ENCODE peak calls at places on chromosomes 13 and 19, in five cellular contexts. V is transverse colon; R is CD8-positive, alpha-beta memory T cell; A is renal cortical epithelial cell; N is ELF-1. Z is an unnamed sample.

GRCh38 chr19:7611541-7612279 is 16.0 kb downstream of the CAMSAP3 start:
- DNase-seq in A (no peak), N (no peak), R (no peak), V (no peak), Z (no peak)

GRCh38 chr19:55638864-55639359 is 1.9 kb upstream of the ZNF580 start:
- DNase-seq in A (no peak), R (no peak), V (no peak), N (peak), Z (peak)

GRCh38 chr13:101258071-101258470 is 158.2 kb downstream of the NALCN start:
- DNase-seq in N (peak), V (no peak), A (peak), R (no peak), Z (peak)

GRCh38 chr19:14023404-14024235 is 4.3 kb upstream of the RLN3 start:
- DNase-seq in R (no peak), A (peak), V (peak), N (peak), Z (peak)

GRCh38 chr13:24681930-24682329 is 1.7 kb downstream of the ATP12A start:
- DNase-seq in V (no peak), A (no peak), N (no peak), R (no peak), Z (no peak)

GRCh38 chr19:11288349-11288748 is 7.6 kb upstream of the TSPAN16 start:
- DNase-seq in N (no peak), R (no peak), A (peak), V (no peak), Z (no peak)

GRCh38 chr13:50224534-50224933 is 209.3 kb downstream of the KCNRG start:
- DNase-seq in V (no peak), N (no peak), A (peak), R (no peak), Z (no peak)

GRCh38 chr19:38538793-38539528 is 78.8 kb downstream of the MAP4K1 start:
- DNase-seq in V (no peak), A (peak), R (no peak), N (no peak), Z (no peak)

GRCh38 chr19:19900124-19900523 is 622 bp upstream of the ZNF93 start:
- DNase-seq in V (no peak), A (peak), N (no peak), R (no peak), Z (no peak)

Z was measured in H9.